ENCODE peak calls at places on chromosomes 7 and 10, in five cellular contexts. I is HepG2, A is GM12878, H is H1, W is K562. U is an unnamed sample.

GRCh38 chr7:72408966-72409637 is 3.0 kb downstream of the CALN1 start:
- DNase-seq in W (no peak), I (no peak), H (no peak), A (no peak), U (no peak)

GRCh38 chr7:107186242-107186641 is 17.4 kb downstream of the HBP1 start:
- DNase-seq in A (no peak), W (no peak), H (no peak), I (no peak), U (no peak)

GRCh38 chr7:108063520-108063933 is 60.6 kb upstream of the LAMB1 start:
- DNase-seq in A (peak), W (no peak), H (no peak), I (peak), U (no peak)

GRCh38 chr10:77357611-77358010 is 280.0 kb downstream of the KCNMA1 start:
- DNase-seq in I (no peak), H (no peak), A (no peak), W (no peak), U (no peak)

GRCh38 chr7:2140216-2140870 is 92.4 kb downstream of the MAD1L1 start:
- DNase-seq in I (no peak), W (no peak), H (no peak), A (no peak), U (no peak)

GRCh38 chr10:123781956-123782500 is 109.6 kb downstream of the CPXM2 start:
- DNase-seq in I (no peak), W (no peak), A (no peak), H (no peak), U (no peak)

GRCh38 chr10:34641913-34642558 is 173.1 kb downstream of the PARD3 start:
- DNase-seq in I (no peak), W (no peak), H (peak), A (no peak), U (no peak)

GRCh38 chr7:15508258-15508657 is 53.6 kb downstream of the AGMO start:
- DNase-seq in W (no peak), I (no peak), A (no peak), H (no peak), U (no peak)

GRCh38 chr7:130959743-130960207 is 225.8 kb upstream of the KLF14 start:
- DNase-seq in A (no peak), I (peak), H (peak), W (peak), U (peak)

GRCh38 chr7:55271069-55271468 is 94.1 kb upstream of the LANCL2 start:
- DNase-seq in W (peak), I (no peak), H (no peak), A (no peak), U (no peak)

GRCh38 chr10:97718659-97719142 is 5.2 kb downstream of the MARVELD1 start:
- DNase-seq in I (peak), H (no peak), W (no peak), A (no peak), U (peak)

GRCh38 chr7:75621124-75621523 is 117.6 kb downstream of the HIP1 start:
- DNase-seq in W (no peak), H (no peak), I (no peak), A (peak), U (no peak)

GRCh38 chr10:95026461-95026860 is 42.8 kb downstream of the CYP2C8 start:
- DNase-seq in I (no peak), H (no peak), A (no peak), W (no peak), U (no peak)

GRCh38 chr7:16891338-16891737 is 9.6 kb upstream of the AGR3 start:
- DNase-seq in W (peak), H (no peak), I (peak), A (peak), U (peak)

GRCh38 chr10:33114451-33114944 is 156.5 kb upstream of the ITGB1 start:
- DNase-seq in W (no peak), A (no peak), I (no peak), H (no peak), U (no peak)

GRCh38 chr7:158789842-158790241 is 39.5 kb downstream of the ESYT2 start:
- DNase-seq in I (no peak), H (peak), W (no peak), A (no peak), U (no peak)

GRCh38 chr7:82114237-82114636 is 329.3 kb downstream of the CACNA2D1 start:
- DNase-seq in H (no peak), I (no peak), A (no peak), W (no peak), U (no peak)

GRCh38 chr7:54833021-54833467 is 74.0 kb upstream of the SEC61G start:
- DNase-seq in W (no peak), A (no peak), H (no peak), I (no peak), U (no peak)

GRCh38 chr10:131695814-131696165 is 205.0 kb upstream of the PPP2R2D start:
- DNase-seq in W (no peak), H (peak), A (no peak), I (no peak), U (no peak)

GRCh38 chr7:149732611-149733010 is 40.8 kb downstream of the ZNF467 start:
- DNase-seq in H (no peak), I (no peak), A (no peak), W (no peak), U (no peak)

GRCh38 chr7:75776295-75776971 is 4.4 kb upstream of the CCL26 start:
- DNase-seq in A (peak), I (no peak), H (no peak), W (no peak), U (no peak)

GRCh38 chr10:15084502-15084922 is 4.1 kb downstream of the ACBD7 start:
- DNase-seq in I (peak), W (peak), A (no peak), H (no peak), U (peak)

GRCh38 chr7:126211875-126212274 is 1040.9 kb downstream of the GRM8 start:
- DNase-seq in H (no peak), I (no peak), W (no peak), A (no peak), U (no peak)

GRCh38 chr7:82204694-82205093 is 238.9 kb downstream of the CACNA2D1 start:
- DNase-seq in A (no peak), W (no peak), H (no peak), I (no peak), U (no peak)

GRCh38 chr10:86954681-86955500 is 2.5 kb downstream of the MMRN2 start:
- DNase-seq in I (no peak), H (peak), A (no peak), W (no peak), U (no peak)

GRCh38 chr10:124717358-124717757 is 26.8 kb downstream of the FAM53B start:
- DNase-seq in W (no peak), H (no peak), A (no peak), I (no peak), U (no peak)

GRCh38 chr7:18468794-18469193 is 26.8 kb upstream of the HDAC9 start:
- DNase-seq in H (no peak), W (no peak), A (no peak), I (no peak), U (no peak)

GRCh38 chr7:40850017-40850416 is 715.2 kb downstream of the SUGCT start:
- DNase-seq in W (no peak), A (no peak), I (no peak), H (no peak), U (no peak)

GRCh38 chr7:923108-924041 is 31.1 kb downstream of the ADAP1 start:
- DNase-seq in A (peak), W (peak), I (no peak), H (peak), U (no peak)

GRCh38 chr10:30170814-30171213 is 111.4 kb upstream of the JCAD start:
- DNase-seq in I (no peak), H (no peak), A (no peak), W (no peak), U (no peak)

GRCh38 chr7:82410461-82410860 is 33.1 kb downstream of the CACNA2D1 start:
- DNase-seq in A (no peak), W (no peak), H (no peak), I (no peak), U (no peak)

GRCh38 chr7:140262242-140262903 is 85.6 kb upstream of the KDM7A start:
- DNase-seq in A (no peak), W (no peak), H (no peak), I (no peak), U (no peak)

GRCh38 chr10:22229756-22230330 is 12.0 kb upstream of the EBLN1 start:
- DNase-seq in I (no peak), W (peak), A (no peak), H (no peak), U (no peak)

GRCh38 chr7:75971961-75972763 is 22.2 kb downstream of the TMEM120A start:
- DNase-seq in H (no peak), I (no peak), W (peak), A (no peak), U (no peak)

GRCh38 chr7:90836937-90837336 is 240.8 kb downstream of the CDK14 start:
- DNase-seq in H (no peak), I (no peak), A (no peak), W (no peak), U (no peak)

GRCh38 chr10:47024046-47024322 is 112.8 kb downstream of the PTPN20 start:
- DNase-seq in W (no peak), A (no peak), I (no peak), H (peak), U (no peak)

GRCh38 chr10:47021850-47022249 is 110.6 kb downstream of the PTPN20 start:
- DNase-seq in A (no peak), I (no peak), W (no peak), H (peak), U (no peak)

GRCh38 chr10:47023237-47024045 is 112.2 kb downstream of the PTPN20 start:
- DNase-seq in W (no peak), H (peak), I (no peak), A (no peak), U (no peak)

GRCh38 chr10:47020491-47020890 is 109.3 kb downstream of the PTPN20 start:
- DNase-seq in H (no peak), A (no peak), W (no peak), I (no peak), U (no peak)

GRCh38 chr10:47022311-47023131 is 111.3 kb downstream of the PTPN20 start:
- DNase-seq in A (no peak), W (no peak), H (peak), I (no peak), U (no peak)
- H2AFZ ChIP-seq in A (no peak), W (no peak), H (no peak), I (no peak), U (no peak)

GRCh38 chr7:109126404-109127050 is 556.9 kb downstream of the DNAJB9 start:
- DNase-seq in I (no peak), H (no peak), W (no peak), A (no peak), U (no peak)
- TF ChIP-seq CEBPB in I (no peak), H (no peak), W (no peak), A (no peak), U (no peak)

GRCh38 chr7:22855049-22855392 is 32.4 kb upstream of the TOMM7 start:
- DNase-seq in H (no peak), W (no peak), A (no peak), I (no peak), U (no peak)

GRCh38 chr7:22856437-22856836 is 33.8 kb upstream of the TOMM7 start:
- DNase-seq in A (no peak), H (no peak), I (no peak), W (no peak), U (no peak)

GRCh38 chr7:22853138-22853537 is 30.5 kb upstream of the TOMM7 start:
- DNase-seq in I (no peak), W (no peak), H (no peak), A (no peak), U (no peak)

GRCh38 chr7:22853674-22854157 is 31.1 kb upstream of the TOMM7 start:
- DNase-seq in H (no peak), W (peak), A (no peak), I (no peak), U (peak)

GRCh38 chr7:22854158-22855048 is 31.8 kb upstream of the TOMM7 start:
- DNase-seq in A (peak), W (peak), I (peak), H (peak), U (peak)
- TF ChIP-seq MAX in A (peak), W (peak), I (peak), H (peak), U (peak)

DNA sequence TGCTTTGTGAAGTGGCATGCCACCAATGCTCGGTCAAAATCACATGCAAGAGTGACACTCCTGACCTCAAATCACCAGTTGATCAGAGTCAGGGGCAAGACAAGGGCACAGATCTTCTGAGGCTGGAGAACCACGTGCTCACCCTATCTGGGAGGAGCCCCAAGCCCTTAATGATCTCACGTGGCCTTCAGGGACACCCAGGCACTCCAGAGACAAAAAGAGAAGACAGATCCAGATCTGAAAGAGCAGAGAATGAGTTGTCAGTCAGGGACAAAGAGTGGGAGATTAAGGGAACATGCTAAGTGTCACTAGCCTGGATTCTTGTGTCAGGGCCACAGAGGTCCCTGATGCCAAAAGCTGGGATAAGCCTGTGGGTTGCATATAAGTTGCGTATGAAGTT is 134.3 kb downstream of the PLXNA4 start:
- DNase-seq in I (no peak), H (no peak), W (no peak), A (no peak), U (no peak)
- H2AFZ ChIP-seq in I (no peak), H (no peak), W (no peak), A (no peak), U (no peak)

U was measured in HCT116.